ENCODE peak calls at places on chromosome 13, in ten cellular contexts. O is transverse colon, C is stomach, W is tibial nerve, K is ovary, P is H1, Z is A549, X is sigmoid colon, I is GM12878, H is K562. R is an unnamed sample. For H3K4me1, the result is how much of the 10 kb centered on the place peaks cover.

GRCh38 chr13:98970293-98970692 is 7.6 kb downstream of the DOCK9 start:
- DNase-seq in Z (no peak), C (no peak), K (no peak), I (no peak), H (no peak), O (no peak), W (no peak), P (no peak), X (no peak), R (no peak)

GRCh38 chr13:70391678-70392077 is 283.4 kb upstream of the KLHL1 start:
- DNase-seq in K (no peak), O (peak), P (peak), W (no peak), C (peak), X (no peak), I (no peak), H (no peak), Z (no peak), R (no peak)

GRCh38 chr13:88303157-88303556 is 632.0 kb downstream of the SLITRK5 start:
- DNase-seq in K (no peak), Z (no peak), I (no peak), O (no peak), P (no peak), X (no peak), H (no peak), W (no peak), C (no peak), R (no peak)

GRCh38 chr13:46124531-46124966 is 19.7 kb upstream of the CPB2 start:
- DNase-seq in C (no peak), H (no peak), X (no peak), O (no peak), K (no peak), W (no peak), P (no peak), Z (no peak), I (no peak), R (no peak)

GRCh38 chr13:71320452-71320851 is 546.6 kb downstream of the DACH1 start:
- DNase-seq in X (no peak), O (no peak), H (peak), P (no peak), Z (peak), K (no peak), C (no peak), W (no peak), I (no peak), R (no peak)

GRCh38 chr13:94480672-94481145 is 1.2 kb upstream of the DCT start:
- DNase-seq in W (peak), K (no peak), I (no peak), C (no peak), O (no peak), H (no peak), P (no peak), Z (no peak), X (no peak), R (no peak)

GRCh38 chr13:44921931-44922758 is 67.1 kb downstream of the NUFIP1 start:
- DNase-seq in O (peak), P (no peak), X (peak), C (peak), W (peak), I (no peak), K (peak), H (no peak), Z (peak), R (no peak)

GRCh38 chr13:88590574-88590973 is 919.4 kb downstream of the SLITRK5 start:
- DNase-seq in H (no peak), X (no peak), C (no peak), W (no peak), O (no peak), Z (no peak), P (no peak), K (no peak), I (no peak), R (no peak)

GRCh38 chr13:106958690-106959089 is 390.8 kb upstream of the ARGLU1 start:
- DNase-seq in W (no peak), O (no peak), C (no peak), Z (no peak), I (no peak), X (no peak), K (no peak), H (no peak), P (no peak), R (no peak)

GRCh38 chr13:110680852-110681251 is 25.1 kb downstream of the CARS2 start:
- DNase-seq in H (peak), W (no peak), I (no peak), Z (peak), O (no peak), K (no peak), C (no peak), P (no peak), X (no peak), R (no peak)

GRCh38 chr13:110626510-110626909 is 11.2 kb downstream of the NAXD start:
- DNase-seq in Z (no peak), P (no peak), I (no peak), W (no peak), H (no peak), C (no peak), X (no peak), K (no peak), O (no peak), R (no peak)

GRCh38 chr13:70708744-70709143 is 600.5 kb upstream of the KLHL1 start:
- DNase-seq in P (no peak), H (no peak), I (no peak), X (no peak), Z (no peak), K (no peak), W (no peak), O (no peak), C (no peak), R (no peak)

GRCh38 chr13:30907167-30907761 is 1.2 kb downstream of the MEDAG start:
- DNase-seq in X (no peak), W (no peak), H (no peak), O (no peak), K (no peak), P (no peak), Z (no peak), C (no peak), I (no peak), R (no peak)

GRCh38 chr13:95385808-95386207 is 84.6 kb upstream of the ABCC4 start:
- DNase-seq in H (no peak), Z (no peak), K (no peak), I (no peak), C (no peak), W (no peak), X (peak), P (no peak), O (no peak), R (no peak)

GRCh38 chr13:110329258-110329657 is 22.2 kb downstream of the COL4A2 start:
- DNase-seq in W (no peak), O (no peak), I (no peak), Z (no peak), X (peak), C (no peak), H (no peak), P (no peak), K (no peak), R (no peak)

GRCh38 chr13:99207511-99207910 is 6.9 kb downstream of the UBAC2 start:
- DNase-seq in Z (no peak), W (no peak), C (no peak), X (no peak), I (no peak), P (no peak), H (no peak), K (no peak), O (no peak), R (no peak)

GRCh38 chr13:67515895-67516294 is 285.8 kb upstream of the PCDH9 start:
- DNase-seq in K (no peak), C (no peak), O (no peak), H (no peak), I (no peak), Z (no peak), X (no peak), W (no peak), P (no peak), R (no peak)

GRCh38 chr13:95023405-95023804 is 277.8 kb downstream of the ABCC4 start:
- DNase-seq in H (no peak), C (no peak), O (no peak), W (no peak), Z (no peak), P (no peak), X (no peak), K (no peak), I (no peak), R (no peak)

GRCh38 chr13:109408596-109409382 is 377.6 kb downstream of the IRS2 start:
- DNase-seq in P (no peak), X (no peak), Z (no peak), K (no peak), O (no peak), C (no peak), I (no peak), W (no peak), H (no peak), R (no peak)

GRCh38 chr13:47256618-47257017 is 359.8 kb upstream of the HTR2A start:
- DNase-seq in O (no peak), C (no peak), K (no peak), W (no peak), Z (no peak), I (no peak), H (no peak), X (no peak), P (no peak), R (no peak)

GRCh38 chr13:31972453-31972852 is 59.1 kb upstream of the FRY start:
- DNase-seq in I (no peak), O (no peak), X (no peak), K (no peak), Z (no peak), W (no peak), C (no peak), P (no peak), H (no peak), R (no peak)

GRCh38 chr13:34588362-34588761 is 353.7 kb upstream of the NBEA start:
- DNase-seq in H (no peak), I (no peak), O (no peak), W (no peak), K (no peak), P (no peak), X (no peak), C (no peak), Z (no peak), R (no peak)

GRCh38 chr13:91482427-91482826 is 84.0 kb downstream of the GPC5 start:
- DNase-seq in I (no peak), K (no peak), O (no peak), C (no peak), W (no peak), X (no peak), Z (no peak), P (no peak), H (no peak), R (no peak)

GRCh38 chr13:20702945-20703784 is at the start of gene IL17D:
- DNase-seq in K (peak), X (no peak), H (peak), Z (no peak), P (no peak), C (no peak), I (no peak), O (peak), W (no peak), R (no peak)

GRCh38 chr13:21557995-21558394 is 46.0 kb downstream of the MICU2 start:
- DNase-seq in O (no peak), C (no peak), H (peak), Z (peak), W (no peak), X (no peak), I (no peak), P (peak), K (no peak), R (no peak)

GRCh38 chr13:20943519-20944012 is 41.0 kb upstream of the XPO4 start:
- DNase-seq in C (peak), O (peak), X (peak), H (peak), W (peak), K (peak), P (peak), Z (peak), I (no peak), R (peak)

GRCh38 chr13:22278336-22278929 is 607.6 kb downstream of the FGF9 start:
- DNase-seq in K (peak), I (peak), X (no peak), C (peak), P (peak), O (peak), H (peak), W (peak), Z (peak), R (no peak)

GRCh38 chr13:79455331-79455730 is 25.6 kb upstream of the NDFIP2 start:
- DNase-seq in K (no peak), X (no peak), P (no peak), H (no peak), Z (no peak), I (no peak), W (no peak), C (no peak), O (no peak), R (no peak)

GRCh38 chr13:107866666-107867623 is 348.4 kb downstream of the LIG4 start:
- DNase-seq in C (no peak), P (no peak), I (no peak), O (no peak), Z (no peak), W (no peak), X (no peak), H (peak), K (no peak), R (no peak)

GRCh38 chr13:24208314-24208713 is 47.8 kb downstream of the SPATA13 start:
- DNase-seq in X (no peak), Z (peak), C (no peak), O (no peak), K (no peak), H (no peak), W (peak), I (no peak), P (no peak), R (no peak)

DNA sequence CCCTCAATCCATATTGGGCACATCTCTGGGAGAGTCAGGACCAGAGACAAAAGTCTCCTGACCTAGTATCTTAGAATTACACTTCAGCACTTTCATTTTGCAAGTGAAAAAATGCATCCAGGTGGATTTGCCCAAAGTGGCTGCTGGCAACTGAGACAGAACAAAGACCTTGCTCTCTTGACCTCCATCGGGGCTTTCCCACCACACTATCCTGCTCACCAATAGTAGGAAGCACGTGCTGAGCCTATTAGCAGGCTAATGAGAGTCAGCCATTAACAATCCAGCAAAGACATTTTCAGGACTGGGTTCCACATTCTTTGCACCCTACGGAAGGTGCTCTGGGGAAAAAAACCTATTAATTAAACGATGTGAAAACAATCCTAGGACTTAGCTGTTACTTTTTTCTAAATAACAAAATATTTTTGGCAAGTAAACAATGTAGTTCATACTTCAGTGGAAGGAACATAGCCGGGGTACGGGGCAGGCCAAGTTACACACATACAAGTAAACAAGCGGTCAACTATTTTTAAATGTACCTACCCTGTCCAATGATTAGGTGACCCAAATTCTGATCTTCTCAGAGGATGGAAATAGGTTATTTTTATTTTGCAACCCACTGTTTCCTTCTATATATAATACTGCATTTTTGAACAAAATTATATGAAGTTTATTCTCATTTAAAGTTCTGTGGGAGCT is 78.6 kb downstream of the CDADC1 start:
- DNase-seq in I (no peak), O (no peak), W (no peak), P (no peak), C (no peak), H (no peak), Z (no peak), K (no peak), X (no peak), R (no peak)
- TF ChIP-seq CTCF in I (no peak), O (no peak), W (no peak), P (no peak), C (no peak), H (no peak), Z (no peak), K (no peak), X (no peak), R (no peak)

DNA sequence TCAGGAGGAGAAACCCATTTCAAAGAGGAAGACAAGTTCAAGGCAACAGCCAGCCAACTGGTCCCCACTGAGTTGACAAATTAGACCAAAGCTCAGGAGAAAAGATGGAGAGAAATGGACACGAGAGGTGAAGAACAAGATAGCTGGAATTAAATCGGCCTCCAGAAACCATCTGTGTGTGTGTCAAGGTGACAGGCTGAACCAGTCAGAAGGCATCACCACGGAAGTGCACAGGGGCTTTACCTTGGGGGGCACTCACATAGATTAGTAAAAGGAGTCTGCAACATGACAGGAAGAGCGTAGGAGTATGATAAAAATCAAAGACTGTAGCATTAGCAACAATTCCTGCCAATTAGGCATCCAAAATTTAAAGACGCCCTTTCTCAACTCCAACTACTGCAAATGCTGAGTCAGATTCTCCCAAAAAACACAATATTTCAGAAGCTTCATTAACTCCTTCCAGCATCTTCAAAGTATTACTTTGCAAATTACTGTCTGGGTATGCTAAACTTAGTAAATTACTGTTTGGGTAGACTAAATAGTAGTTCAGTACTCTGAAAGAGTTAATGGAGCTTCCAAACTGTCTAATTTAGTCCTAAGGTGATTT is 66.2 kb downstream of the FOXO1 start:
- DNase-seq in C (no peak), O (no peak), W (no peak), Z (no peak), P (no peak), X (no peak), H (no peak), I (no peak), K (no peak), R (no peak)
- H3K4me1 ChIP-seq in C (under half), O (half or more), W (under half), Z (under half), P (under half), X (under half), H (under half), I (under half), K (under half), R (under half)

DNA sequence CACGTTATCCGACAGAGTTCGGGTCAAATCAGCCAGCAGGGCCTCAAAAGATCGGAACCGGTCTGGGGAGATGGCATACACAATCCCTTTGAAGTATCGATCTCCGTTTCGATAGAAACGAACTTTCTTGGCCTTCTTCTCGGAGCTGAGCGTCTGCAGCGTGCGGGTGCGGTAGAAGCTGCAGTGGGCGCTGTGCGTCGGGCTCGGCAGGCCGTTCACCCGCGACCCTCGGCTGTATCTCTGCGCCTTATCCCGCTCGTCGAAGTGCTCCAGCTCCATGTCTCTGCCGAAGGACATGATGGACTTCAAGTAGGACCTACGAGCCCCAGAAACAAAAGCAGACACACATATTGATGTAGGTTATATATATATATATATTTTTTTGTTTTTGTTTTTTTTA is 5.3 kb downstream of the DCLK1 start:
- DNase-seq in H (no peak), Z (no peak), P (no peak), I (no peak), O (no peak), C (no peak), K (no peak), W (no peak), X (no peak), R (no peak)
- TF ChIP-seq EP300 in H (no peak), Z (no peak), P (no peak), I (no peak), O (no peak), C (no peak), K (no peak), W (no peak), X (no peak), R (no peak)

DNA sequence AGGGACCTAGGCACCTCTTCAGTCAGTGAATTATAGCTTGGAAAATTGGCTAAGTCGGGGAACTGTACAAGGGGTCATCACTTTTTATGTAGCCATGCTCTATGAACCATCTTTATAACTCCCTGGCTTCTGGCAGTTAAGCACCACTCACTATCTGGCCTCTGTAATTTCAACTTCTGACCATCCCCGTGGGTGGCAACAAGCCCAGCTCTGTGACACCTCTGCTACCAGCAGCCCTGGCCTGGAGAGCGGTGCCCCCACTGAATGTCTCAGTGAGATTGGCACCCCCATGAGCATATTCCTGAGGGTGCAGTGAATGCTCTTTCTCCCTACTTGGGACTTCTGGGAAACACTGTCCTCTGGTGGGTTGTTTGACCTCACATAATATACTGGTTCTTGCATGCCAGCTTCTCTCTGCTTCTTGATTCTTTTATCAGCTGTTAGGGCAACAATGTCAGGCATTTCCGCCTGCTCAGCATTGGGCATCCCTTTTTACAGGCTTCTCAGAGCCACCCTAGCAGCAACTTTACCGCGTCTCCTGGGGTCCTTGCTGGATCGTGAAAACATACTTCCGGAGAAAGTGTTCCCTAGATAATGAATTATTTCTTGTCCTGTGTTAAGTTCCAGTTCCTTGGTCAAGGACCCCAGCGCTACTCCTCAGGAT is 10.4 kb downstream of the KL start:
- DNase-seq in P (no peak), K (no peak), Z (no peak), I (no peak), O (no peak), C (no peak), H (no peak), X (no peak), W (no peak), R (no peak)
- TF ChIP-seq CTCF in P (no peak), K (no peak), Z (no peak), I (no peak), O (no peak), C (no peak), H (no peak), X (no peak), W (no peak), R (no peak)

GRCh38 chr13:114067381-114067885 is 65.0 kb downstream of the RASA3 start:
- DNase-seq in Z (no peak), O (no peak), W (no peak), H (no peak), C (no peak), X (no peak), K (no peak), P (no peak), I (peak), R (no peak)
- H3K4me1 ChIP-seq in Z (half or more), O (half or more), W (half or more), H (under half), C (half or more), X (half or more), K (under half), P (under half), I (under half), R (half or more)

DNA sequence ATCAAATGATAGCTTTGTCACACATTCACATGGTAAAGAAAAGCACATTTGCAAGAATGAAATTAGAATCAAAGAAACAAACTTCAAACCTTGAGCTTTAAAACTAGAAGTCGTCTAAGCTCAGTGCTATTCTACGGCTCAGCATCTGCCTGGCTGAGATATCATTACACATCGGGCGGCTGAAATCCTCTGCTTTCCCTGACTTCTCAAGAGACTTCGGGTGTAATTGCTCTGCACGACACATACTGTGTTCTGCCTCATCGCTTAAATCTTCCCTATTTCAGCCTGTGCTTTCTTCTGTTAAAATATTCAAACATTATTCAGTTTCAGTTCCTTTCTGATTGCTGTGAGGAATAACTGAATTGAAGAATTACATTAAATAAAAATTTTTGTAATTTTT is 265.3 kb downstream of the NALCN start:
- DNase-seq in X (no peak), Z (no peak), K (no peak), H (no peak), C (no peak), W (peak), I (no peak), P (no peak), O (no peak), R (no peak)
- TF ChIP-seq EP300 in X (no peak), Z (no peak), K (no peak), H (no peak), C (no peak), W (no peak), I (no peak), P (no peak), O (no peak), R (no peak)

R was measured in suprapubic skin.